ENCODE peak calls at places on chromosome 21, in five cellular contexts. U, H, P, Z and L are unnamed samples.
A peak's percentile ranks its signal among the peaks of the same experiment; 100 is the strongest.

GRCh38 chr21:29217818-29218252 is 80.9 kb upstream of the BACH1 start:
- DNase-seq in H (no peak), P (no peak), U (no peak), Z (no peak), L (no peak)

GRCh38 chr21:38498057-38498833 is at the start of gene ERG:
- DNase-seq in P (no peak), Z (no peak), U (no peak), H (peak; percentile 80), L (no peak)

GRCh38 chr21:46109251-46110221 is 11.6 kb downstream of the COL6A2 start:
- DNase-seq in Z (no peak), P (no peak), H (peak; percentile 66), U (no peak), L (peak; percentile 81)

GRCh38 chr21:27631471-27631870 is 664.6 kb upstream of the ADAMTS5 start:
- DNase-seq in P (no peak), Z (no peak), U (no peak), H (no peak), L (no peak)

GRCh38 chr21:41393876-41394465 is 32.1 kb upstream of the MX1 start:
- DNase-seq in P (no peak), Z (no peak), U (no peak), H (no peak), L (peak; percentile 57)

GRCh38 chr21:44497641-44498243 is 42.3 kb downstream of the KRTAP10-1 start:
- DNase-seq in H (no peak), Z (no peak), P (no peak), U (no peak), L (no peak)

GRCh38 chr21:30216041-30216723 is at the start of gene CLDN8:
- DNase-seq in H (no peak), Z (no peak), U (no peak), P (no peak), L (no peak)

GRCh38 chr21:39518845-39519205 is 67.1 kb downstream of the SH3BGR start:
- DNase-seq in Z (no peak), P (no peak), H (no peak), U (no peak), L (no peak)

GRCh38 chr21:38120984-38121855 is 135.6 kb upstream of the KCNJ15 start:
- DNase-seq in Z (no peak), P (no peak), U (no peak), H (no peak), L (no peak)

GRCh38 chr21:15839026-15839425 is 109.2 kb downstream of the USP25 start:
- DNase-seq in H (no peak), P (no peak), Z (no peak), U (no peak), L (no peak)

GRCh38 chr21:17819878-17820232 is 699 bp upstream of the C21orf91 start:
- DNase-seq in H (no peak), U (peak; percentile 80), P (no peak), Z (peak; percentile 19), L (no peak)

GRCh38 chr21:46168659-46169386 is 13.4 kb upstream of the FTCD start:
- DNase-seq in U (no peak), Z (no peak), P (no peak), H (no peak), L (peak; percentile 65)

GRCh38 chr21:46603228-46603627 is 1.7 kb downstream of the S100B start:
- DNase-seq in P (no peak), H (no peak), U (no peak), Z (no peak), L (no peak)

GRCh38 chr21:32021319-32022027 is 148.7 kb downstream of the HUNK start:
- DNase-seq in Z (no peak), P (no peak), H (no peak), U (no peak), L (no peak)

GRCh38 chr21:32559004-32559610 is 26.2 kb downstream of the TCP10L start:
- DNase-seq in U (no peak), Z (no peak), P (no peak), H (no peak), L (no peak)

GRCh38 chr21:45709696-45710268 is 66.3 kb downstream of the PCBP3 start:
- DNase-seq in H (no peak), U (no peak), P (no peak), Z (no peak), L (no peak)

GRCh38 chr21:25329227-25329626 is 278.1 kb downstream of the MRPL39 start:
- DNase-seq in U (no peak), Z (no peak), P (no peak), H (no peak), L (no peak)

GRCh38 chr21:42636535-42636914 is 16.9 kb upstream of the PDE9A start:
- DNase-seq in P (no peak), Z (no peak), U (peak; percentile 18), H (no peak), L (no peak)

GRCh38 chr21:14880922-14881321 is 183.9 kb downstream of the NRIP1 start:
- DNase-seq in Z (no peak), P (no peak), U (no peak), H (no peak), L (no peak)

GRCh38 chr21:14734191-14734590 is 188.1 kb upstream of the SAMSN1 start:
- DNase-seq in H (no peak), P (no peak), Z (no peak), U (peak; percentile 46), L (no peak)